ENCODE peak calls at places on chromosome 5, in four cellular contexts. S is lower lobe of right lung, Q is esophagus squamous epithelium, H is tibial nerve. J is an unnamed sample. For H3K4me1, the result is how much of the 10 kb centered on the place peaks cover.

GRCh38 chr5:54867310-54867944 is 118.0 kb downstream of the ESM1 start:
- DNase-seq in Q (no peak), S (no peak), H (no peak), J (no peak)

GRCh38 chr5:19771174-19771835 is 216.7 kb downstream of the CDH18 start:
- DNase-seq in H (no peak), Q (no peak), S (no peak), J (no peak)

GRCh38 chr5:10036136-10036535 is 213.6 kb downstream of the ATPSCKMT start:
- DNase-seq in H (no peak), Q (no peak), S (no peak), J (no peak)

GRCh38 chr5:150779397-150780179 is 1.0 kb downstream of the SMIM3 start:
- DNase-seq in Q (no peak), S (no peak), H (no peak), J (no peak)

GRCh38 chr5:10563132-10563939 is 534 bp upstream of the ANKRD33B start:
- DNase-seq in S (peak), H (peak), Q (no peak), J (no peak)

GRCh38 chr5:175094461-175094860 is 349.5 kb downstream of the DRD1 start:
- DNase-seq in H (no peak), S (no peak), Q (no peak), J (no peak)

GRCh38 chr5:75054110-75054930 is 2.0 kb upstream of the GCNT4 start:
- DNase-seq in Q (no peak), S (peak), H (no peak), J (peak)

GRCh38 chr5:172616730-172617129 is 24.3 kb upstream of the NEURL1B start:
- DNase-seq in H (no peak), S (no peak), Q (no peak), J (peak)

GRCh38 chr5:43482490-43483064 is 1.1 kb downstream of the TMEM267 start:
- DNase-seq in Q (no peak), H (no peak), S (no peak), J (no peak)

GRCh38 chr5:60267907-60268306 is 374.4 kb upstream of the PDE4D start:
- DNase-seq in H (no peak), S (no peak), Q (no peak), J (no peak)

GRCh38 chr5:150523472-150524350 is 15.8 kb downstream of the NDST1 start:
- DNase-seq in H (no peak), S (no peak), Q (no peak), J (no peak)

GRCh38 chr5:83467315-83468044 is 4.1 kb upstream of the VCAN start:
- DNase-seq in S (no peak), H (no peak), Q (no peak), J (no peak)

GRCh38 chr5:109692011-109692410 is 2.3 kb downstream of the MAN2A1 start:
- DNase-seq in H (no peak), S (no peak), Q (no peak), J (no peak)

GRCh38 chr5:42691413-42691861 is 65.2 kb upstream of the CCDC152 start:
- DNase-seq in H (no peak), S (no peak), Q (no peak), J (peak)

GRCh38 chr5:163968651-163969050 is 463.2 kb downstream of the MAT2B start:
- DNase-seq in H (no peak), Q (no peak), S (no peak), J (no peak)

GRCh38 chr5:57735754-57736153 is 253.1 kb upstream of the ACTBL2 start:
- DNase-seq in H (no peak), S (no peak), Q (no peak), J (no peak)

GRCh38 chr5:96335873-96336272 is 97.2 kb downstream of the PCSK1 start:
- DNase-seq in Q (no peak), H (no peak), S (no peak), J (no peak)

GRCh38 chr5:161138751-161139455 is 286.9 kb upstream of the ATP10B start:
- DNase-seq in S (no peak), H (no peak), Q (no peak), J (no peak)

GRCh38 chr5:155728146-155728856 is 598.7 kb upstream of the SGCD start:
- DNase-seq in Q (no peak), H (no peak), S (peak), J (peak)

GRCh38 chr5:133155326-133155969 is 103.6 kb downstream of the HSPA4 start:
- DNase-seq in S (no peak), H (no peak), Q (no peak), J (no peak)

GRCh38 chr5:141570655-141571054 is 48.1 kb downstream of the DIAPH1 start:
- DNase-seq in Q (no peak), H (no peak), S (no peak), J (no peak)

GRCh38 chr5:154402611-154403010 is 43.2 kb upstream of the SAP30L start:
- DNase-seq in S (no peak), Q (no peak), H (no peak), J (no peak)

GRCh38 chr5:1519631-1520141 is 4.1 kb downstream of the LPCAT1 start:
- DNase-seq in Q (no peak), H (peak), S (no peak), J (no peak)

GRCh38 chr5:133864711-133865110 is 103.7 kb downstream of the C5orf15 start:
- DNase-seq in Q (no peak), H (no peak), S (no peak), J (no peak)

GRCh38 chr5:121182788-121183490 is 668.7 kb upstream of the FTMT start:
- DNase-seq in Q (no peak), S (no peak), H (no peak), J (no peak)

GRCh38 chr5:117833666-117834065 is 1154.7 kb downstream of the DTWD2 start:
- DNase-seq in S (no peak), Q (no peak), H (no peak), J (no peak)

GRCh38 chr5:96881511-96882115 is 5.3 kb downstream of the ERAP2 start:
- DNase-seq in S (no peak), Q (no peak), H (no peak), J (no peak)

GRCh38 chr5:116423091-116423490 is 151.5 kb downstream of the SEMA6A start:
- DNase-seq in H (no peak), Q (no peak), S (no peak), J (no peak)

GRCh38 chr5:55853818-55854217 is 2.7 kb downstream of the IL31RA start:
- DNase-seq in H (no peak), S (no peak), Q (no peak), J (no peak)

DNA sequence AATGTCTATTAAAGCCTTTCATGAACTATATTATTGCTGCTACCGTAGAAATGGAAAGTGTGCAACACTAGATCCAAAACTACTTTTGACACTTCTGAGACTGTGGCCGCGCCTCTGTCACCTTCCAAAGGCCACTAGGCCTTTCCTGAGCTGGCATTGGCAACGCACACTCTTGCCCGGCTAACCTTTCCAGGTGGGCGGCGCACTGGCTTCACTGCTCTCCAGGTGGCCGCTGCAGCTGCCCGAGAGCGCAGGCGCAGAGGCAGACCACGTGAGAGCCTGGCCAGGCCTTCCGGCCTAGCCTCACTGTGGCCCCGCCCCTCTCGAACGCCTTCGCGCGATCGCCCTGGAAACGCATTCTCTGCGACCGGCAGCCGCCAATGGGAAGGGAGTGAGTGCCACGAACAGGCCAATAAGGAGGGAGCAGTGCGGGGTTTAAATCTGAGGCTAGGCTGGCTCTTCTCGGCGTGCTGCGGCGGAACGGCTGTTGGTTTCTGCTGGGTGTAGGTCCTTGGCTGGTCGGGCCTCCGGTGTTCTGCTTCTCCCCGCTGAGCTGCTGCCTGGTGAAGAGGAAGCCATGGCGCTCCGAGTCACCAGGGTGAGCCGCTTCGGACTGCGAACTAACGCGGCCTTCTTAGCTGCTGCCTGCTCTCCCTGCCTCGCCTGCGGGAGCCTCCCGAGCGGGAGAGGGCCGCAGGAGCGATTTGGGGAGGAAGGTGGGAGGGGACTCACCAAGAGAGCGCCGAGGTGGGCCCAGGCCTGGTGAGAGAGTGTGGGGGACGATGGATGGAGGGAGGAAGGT is at the start of gene CCNB1:
- DNase-seq in H (peak), S (peak), Q (peak), J (peak)
- TF ChIP-seq CTCF in H (no peak), S (no peak), Q (no peak), J (no peak)

GRCh38 chr5:148978370-148979103 is 84.3 kb downstream of the SH3TC2 start:
- DNase-seq in S (no peak), H (no peak), Q (no peak), J (no peak)
- H3K4me1 ChIP-seq in S (under half), H (under half), Q (under half), J (under half)

GRCh38 chr5:400282-401215 is 42.4 kb upstream of the EXOC3 start:
- DNase-seq in H (no peak), S (no peak), Q (no peak), J (peak)

GRCh38 chr5:396715-397032 is 46.3 kb upstream of the EXOC3 start:
- DNase-seq in H (no peak), Q (no peak), S (no peak), J (no peak)

GRCh38 chr5:398475-399295 is 44.3 kb upstream of the EXOC3 start:
- DNase-seq in H (no peak), Q (no peak), S (no peak), J (peak)

GRCh38 chr5:401216-402034 is 41.6 kb upstream of the EXOC3 start:
- DNase-seq in H (no peak), S (no peak), Q (no peak), J (no peak)

DNA sequence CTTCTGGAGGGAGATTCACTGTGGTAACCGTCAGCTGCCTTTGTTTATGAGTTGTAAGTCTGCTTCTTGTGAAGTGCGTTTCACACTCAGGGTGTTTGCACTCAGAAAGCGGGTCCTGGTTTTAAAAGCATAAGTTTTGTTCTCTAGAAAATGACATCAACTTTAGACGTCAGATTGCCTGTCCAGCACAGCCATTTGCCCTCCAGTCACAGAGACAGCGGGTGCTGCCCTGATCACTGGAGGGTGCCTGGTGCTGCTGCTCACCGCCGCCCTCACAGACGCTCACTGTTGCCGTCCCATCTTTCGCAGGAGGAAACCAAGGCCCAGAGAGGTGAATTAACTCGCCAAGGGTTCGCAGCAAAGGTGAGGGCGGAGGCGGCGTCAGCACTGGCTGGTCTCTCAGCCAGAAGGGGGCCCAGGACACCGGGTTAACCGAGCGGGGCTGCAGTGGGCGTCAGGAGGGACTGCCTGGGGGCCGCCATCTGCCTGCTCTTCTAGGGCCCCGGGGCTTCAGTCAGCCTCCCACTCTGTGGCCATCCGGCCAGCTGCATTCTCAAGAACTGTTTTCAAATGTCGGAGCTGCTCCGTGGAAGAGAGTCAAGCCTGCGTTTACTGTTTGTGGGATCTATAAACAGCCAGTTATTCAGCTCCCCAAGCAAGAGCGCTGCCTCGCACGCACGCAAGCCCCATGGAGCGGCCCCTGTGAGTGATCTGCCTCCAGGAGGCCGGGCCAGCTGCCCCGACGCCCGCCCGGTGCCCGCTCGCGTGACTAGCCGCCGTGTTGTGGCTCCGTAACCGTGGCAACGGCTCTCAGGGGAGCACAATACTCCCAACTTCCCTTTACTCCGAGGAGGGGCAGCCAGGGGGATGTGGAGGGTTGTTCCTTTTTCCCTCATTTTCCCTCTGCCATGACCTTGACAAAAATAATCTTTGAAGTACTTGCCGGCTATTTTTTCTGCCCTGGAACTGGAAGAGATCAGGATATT is 43.4 kb upstream of the EXOC3 start:
- DNase-seq in Q (peak), S (peak), H (peak), J (no peak)
- TF ChIP-seq CTCF in Q (no peak), S (no peak), H (no peak), J (no peak)

GRCh38 chr5:139685886-139686285 is 37.7 kb downstream of the CXXC5 start:
- DNase-seq in S (no peak), Q (no peak), H (no peak), J (no peak)
- H3K4me1 ChIP-seq in S (under half), Q (under half), H (half or more), J (under half)

DNA sequence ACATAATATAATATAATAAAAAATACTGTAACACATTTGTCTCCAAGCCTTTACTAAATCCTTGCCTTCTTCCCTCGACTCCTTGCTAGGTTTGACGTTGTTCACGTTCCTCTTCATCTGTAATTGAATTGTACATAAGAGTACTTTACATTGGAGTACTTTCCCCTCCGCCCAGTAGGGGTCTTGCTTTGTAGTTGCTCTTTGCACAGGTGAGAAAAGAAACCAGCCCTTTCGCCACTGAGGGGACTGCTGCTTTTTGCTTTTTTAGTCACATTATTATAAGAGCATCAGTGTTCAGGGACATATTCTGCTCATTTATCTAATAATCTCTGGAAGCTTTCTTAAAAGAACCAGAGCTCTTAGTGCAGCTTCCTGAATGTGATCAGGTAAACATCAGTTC is 115.0 kb downstream of the CETN3 start:
- DNase-seq in S (no peak), H (no peak), Q (no peak), J (no peak)
- TF ChIP-seq CTCF in S (no peak), H (no peak), Q (no peak), J (no peak)

GRCh38 chr5:7667216-7667767 is 183.6 kb downstream of the CFAP90 start:
- DNase-seq in S (no peak), H (no peak), Q (no peak), J (no peak)
- H3K4me1 ChIP-seq in S (under half), H (under half), Q (under half), J (under half)

GRCh38 chr5:34658023-34658422 is 1.9 kb downstream of the RAI14 start:
- DNase-seq in Q (no peak), H (no peak), S (no peak), J (no peak)
- TF ChIP-seq CTCF in Q (no peak), H (no peak), S (no peak), J (no peak)